ENCODE peak calls at places on chromosomes 6 and 20, in five cellular contexts. One of them, this sample, is unnamed.

GRCh38 chr6:134175532-134176282 is 123.3 kb upstream of the SLC2A12 start:
- DNase-seq in HL-60: no peak
- DNase-seq in CD8-positive, alpha-beta memory T cell: peak; percentile 63
- DNase-seq in cardiac muscle cell: peak; percentile 69
- DNase-seq in fibroblast of lung: peak; percentile 80
- DNase-seq in this sample: peak; percentile 88

GRCh38 chr20:10319855-10320254 is 101.2 kb downstream of the SNAP25 start:
- DNase-seq in CD8-positive, alpha-beta memory T cell: no peak
- DNase-seq in cardiac muscle cell: no peak
- DNase-seq in fibroblast of lung: peak; percentile 62
- DNase-seq in HL-60: no peak
- DNase-seq in this sample: no peak

GRCh38 chr6:10837692-10837996 is 695 bp downstream of the MAK start:
- DNase-seq in fibroblast of lung: no peak
- DNase-seq in cardiac muscle cell: peak; percentile 40
- DNase-seq in HL-60: peak; percentile 8
- DNase-seq in CD8-positive, alpha-beta memory T cell: no peak
- DNase-seq in this sample: peak; percentile 63

GRCh38 chr20:4814696-4815252 is 93.1 kb downstream of the PRND start:
- DNase-seq in HL-60: no peak
- DNase-seq in cardiac muscle cell: no peak
- DNase-seq in fibroblast of lung: no peak
- DNase-seq in CD8-positive, alpha-beta memory T cell: peak; percentile 87
- DNase-seq in this sample: no peak

GRCh38 chr20:36971103-36971502 is 19.6 kb upstream of the SAMHD1 start:
- DNase-seq in fibroblast of lung: no peak
- DNase-seq in CD8-positive, alpha-beta memory T cell: no peak
- DNase-seq in cardiac muscle cell: no peak
- DNase-seq in HL-60: no peak
- DNase-seq in this sample: no peak

GRCh38 chr6:9620263-9620662 is 794.6 kb downstream of the TFAP2A start:
- DNase-seq in cardiac muscle cell: no peak
- DNase-seq in fibroblast of lung: peak; percentile 57
- DNase-seq in HL-60: no peak
- DNase-seq in CD8-positive, alpha-beta memory T cell: no peak
- DNase-seq in this sample: no peak

GRCh38 chr6:89082439-89082838 is 1.9 kb downstream of the PNRC1 start:
- DNase-seq in cardiac muscle cell: no peak
- DNase-seq in fibroblast of lung: peak; percentile 45
- DNase-seq in CD8-positive, alpha-beta memory T cell: no peak
- DNase-seq in HL-60: no peak
- DNase-seq in this sample: peak; percentile 52

GRCh38 chr20:57215426-57215825 is 51.0 kb downstream of the BMP7 start:
- DNase-seq in HL-60: no peak
- DNase-seq in fibroblast of lung: no peak
- DNase-seq in cardiac muscle cell: no peak
- DNase-seq in CD8-positive, alpha-beta memory T cell: no peak
- DNase-seq in this sample: no peak

GRCh38 chr20:21510995-21511394 is 2.9 kb downstream of the NKX2-2 start:
- DNase-seq in HL-60: no peak
- DNase-seq in CD8-positive, alpha-beta memory T cell: no peak
- DNase-seq in cardiac muscle cell: no peak
- DNase-seq in fibroblast of lung: no peak
- DNase-seq in this sample: peak; percentile 12

GRCh38 chr20:17849901-17850673 is 118.5 kb downstream of the SNX5 start:
- DNase-seq in fibroblast of lung: peak; percentile 100
- DNase-seq in CD8-positive, alpha-beta memory T cell: no peak
- DNase-seq in HL-60: no peak
- DNase-seq in cardiac muscle cell: no peak
- DNase-seq in this sample: peak; percentile 94

GRCh38 chr6:11423072-11423471 is 114.5 kb upstream of the TMEM170B start:
- DNase-seq in HL-60: no peak
- DNase-seq in fibroblast of lung: no peak
- DNase-seq in cardiac muscle cell: no peak
- DNase-seq in CD8-positive, alpha-beta memory T cell: no peak
- DNase-seq in this sample: no peak

GRCh38 chr20:45518282-45518681 is 2.9 kb upstream of the SPINT3 start:
- DNase-seq in cardiac muscle cell: no peak
- DNase-seq in HL-60: no peak
- DNase-seq in CD8-positive, alpha-beta memory T cell: no peak
- DNase-seq in fibroblast of lung: peak; percentile 1
- DNase-seq in this sample: no peak

GRCh38 chr20:62066983-62067433 is 1.3 kb upstream of the TAF4 start:
- DNase-seq in HL-60: no peak
- DNase-seq in CD8-positive, alpha-beta memory T cell: no peak
- DNase-seq in fibroblast of lung: no peak
- DNase-seq in cardiac muscle cell: peak; percentile 27
- DNase-seq in this sample: no peak

GRCh38 chr20:62117658-62118057 is 4.6 kb upstream of the LSM14B start:
- DNase-seq in fibroblast of lung: no peak
- DNase-seq in cardiac muscle cell: peak; percentile 31
- DNase-seq in HL-60: no peak
- DNase-seq in CD8-positive, alpha-beta memory T cell: peak; percentile 93
- DNase-seq in this sample: no peak

GRCh38 chr20:43188234-43188653 is 1.5 kb downstream of the PTPRT start:
- DNase-seq in CD8-positive, alpha-beta memory T cell: no peak
- DNase-seq in cardiac muscle cell: peak; percentile 14
- DNase-seq in HL-60: no peak
- DNase-seq in fibroblast of lung: no peak
- DNase-seq in this sample: no peak

GRCh38 chr20:2385496-2385895 is 4.8 kb downstream of the TGM6 start:
- DNase-seq in CD8-positive, alpha-beta memory T cell: no peak
- DNase-seq in fibroblast of lung: peak; percentile 18
- DNase-seq in HL-60: no peak
- DNase-seq in cardiac muscle cell: no peak
- DNase-seq in this sample: no peak

GRCh38 chr6:2968600-2969135 is 2.7 kb downstream of the SERPINB6 start:
- DNase-seq in fibroblast of lung: no peak
- DNase-seq in CD8-positive, alpha-beta memory T cell: no peak
- DNase-seq in cardiac muscle cell: no peak
- DNase-seq in HL-60: no peak
- DNase-seq in this sample: peak; percentile 46

GRCh38 chr6:153003294-153003645 is 761 bp upstream of the MTRF1L start:
- DNase-seq in fibroblast of lung: no peak
- DNase-seq in CD8-positive, alpha-beta memory T cell: no peak
- DNase-seq in cardiac muscle cell: peak; percentile 13
- DNase-seq in HL-60: no peak
- DNase-seq in this sample: no peak

GRCh38 chr20:43460172-43460829 is 2.6 kb downstream of the SRSF6 start:
- DNase-seq in HL-60: no peak
- DNase-seq in fibroblast of lung: no peak
- DNase-seq in cardiac muscle cell: no peak
- DNase-seq in CD8-positive, alpha-beta memory T cell: no peak
- DNase-seq in this sample: no peak

GRCh38 chr6:7902221-7902620 is 8.4 kb downstream of the TXNDC5 start:
- DNase-seq in HL-60: no peak
- DNase-seq in fibroblast of lung: no peak
- DNase-seq in cardiac muscle cell: no peak
- DNase-seq in CD8-positive, alpha-beta memory T cell: no peak
- DNase-seq in this sample: no peak

GRCh38 chr6:111808493-111808892 is 64.8 kb downstream of the FYN start:
- DNase-seq in HL-60: no peak
- DNase-seq in cardiac muscle cell: no peak
- DNase-seq in fibroblast of lung: no peak
- DNase-seq in CD8-positive, alpha-beta memory T cell: no peak
- DNase-seq in this sample: no peak

GRCh38 chr6:111805511-111806181 is 67.6 kb downstream of the FYN start:
- DNase-seq in fibroblast of lung: peak; percentile 96
- DNase-seq in CD8-positive, alpha-beta memory T cell: peak; percentile 74
- DNase-seq in HL-60: no peak
- DNase-seq in cardiac muscle cell: no peak
- DNase-seq in this sample: no peak

GRCh38 chr6:111804627-111805235 is 68.5 kb downstream of the FYN start:
- DNase-seq in fibroblast of lung: peak; percentile 94
- DNase-seq in CD8-positive, alpha-beta memory T cell: peak; percentile 88
- DNase-seq in HL-60: no peak
- DNase-seq in cardiac muscle cell: no peak
- DNase-seq in this sample: peak; percentile 62

GRCh38 chr6:111809264-111809663 is 64.0 kb downstream of the FYN start:
- DNase-seq in cardiac muscle cell: no peak
- DNase-seq in fibroblast of lung: peak; percentile 32
- DNase-seq in HL-60: no peak
- DNase-seq in CD8-positive, alpha-beta memory T cell: no peak
- DNase-seq in this sample: no peak

DNA sequence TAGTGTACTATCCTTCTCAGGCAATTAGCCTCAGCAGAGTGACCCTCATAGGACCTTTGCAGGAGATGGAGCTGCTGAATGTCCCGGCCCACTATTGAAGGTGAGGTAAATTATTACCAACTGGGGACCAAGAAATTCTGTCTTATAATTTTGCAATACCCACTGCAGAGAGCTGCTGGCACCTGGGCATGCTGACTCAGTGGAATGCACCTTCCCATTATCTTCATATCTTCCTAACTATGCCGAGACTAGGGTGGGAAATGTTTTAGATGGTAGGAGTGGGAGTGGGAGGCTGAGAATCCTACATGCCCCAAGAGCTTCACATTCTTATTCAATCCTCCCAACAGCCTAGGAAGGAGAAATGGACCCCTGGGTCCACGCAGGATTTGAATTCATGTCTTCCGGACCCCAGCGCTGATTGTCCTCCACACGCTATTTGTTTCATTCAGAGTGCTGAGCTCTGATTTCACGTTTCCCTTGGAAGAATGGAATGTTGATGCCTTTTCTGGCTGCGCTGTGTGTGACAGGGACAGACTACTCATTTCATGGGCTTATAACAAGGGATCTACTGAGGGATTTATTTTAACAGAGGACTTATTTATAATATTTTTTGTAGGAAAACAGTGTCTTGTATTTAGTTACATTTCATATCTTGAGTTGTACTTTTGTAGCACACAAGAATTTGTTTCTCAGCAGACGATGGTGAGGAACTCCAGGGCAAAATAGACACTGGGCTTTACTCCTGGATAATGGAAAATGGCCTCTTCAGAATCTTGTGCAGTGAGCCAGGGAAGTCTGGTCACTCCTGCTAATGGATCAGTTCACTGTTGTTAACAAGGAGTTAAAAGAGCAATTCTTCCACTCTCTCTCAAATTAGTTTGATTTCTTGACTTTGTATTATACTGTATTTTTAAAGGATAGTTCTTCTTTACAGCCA is 66.4 kb downstream of the FYN start:
- DNase-seq in HL-60: no peak
- DNase-seq in CD8-positive, alpha-beta memory T cell: no peak
- DNase-seq in fibroblast of lung: peak; percentile 64
- DNase-seq in cardiac muscle cell: no peak
- DNase-seq in this sample: no peak
- H3K27ac ChIP-seq in HL-60: no peak overlapping the region
- H3K27ac ChIP-seq in CD8-positive, alpha-beta memory T cell: no peak overlapping the region
- H3K27ac ChIP-seq in fibroblast of lung: no peak overlapping the region
- H3K27ac ChIP-seq in cardiac muscle cell: no peak overlapping the region
- H3K27ac ChIP-seq in this sample: no peak overlapping the region

GRCh38 chr6:36028887-36029324 is 1.3 kb downstream of the MAPK14 start:
- DNase-seq in HL-60: no peak
- DNase-seq in cardiac muscle cell: peak; percentile 81
- DNase-seq in CD8-positive, alpha-beta memory T cell: peak; percentile 80
- DNase-seq in fibroblast of lung: peak; percentile 86
- DNase-seq in this sample: peak; percentile 77

GRCh38 chr6:36029464-36029863 is 1.9 kb downstream of the MAPK14 start:
- DNase-seq in cardiac muscle cell: no peak
- DNase-seq in fibroblast of lung: peak; percentile 59
- DNase-seq in HL-60: peak; percentile 69
- DNase-seq in CD8-positive, alpha-beta memory T cell: no peak
- DNase-seq in this sample: no peak

GRCh38 chr6:36035240-36035639 is 7.6 kb downstream of the MAPK14 start:
- DNase-seq in HL-60: no peak
- DNase-seq in fibroblast of lung: peak; percentile 33
- DNase-seq in CD8-positive, alpha-beta memory T cell: no peak
- DNase-seq in cardiac muscle cell: no peak
- DNase-seq in this sample: no peak

GRCh38 chr6:36033935-36034334 is 6.3 kb downstream of the MAPK14 start:
- DNase-seq in cardiac muscle cell: no peak
- DNase-seq in CD8-positive, alpha-beta memory T cell: peak; percentile 46
- DNase-seq in HL-60: no peak
- DNase-seq in fibroblast of lung: peak; percentile 52
- DNase-seq in this sample: no peak

DNA sequence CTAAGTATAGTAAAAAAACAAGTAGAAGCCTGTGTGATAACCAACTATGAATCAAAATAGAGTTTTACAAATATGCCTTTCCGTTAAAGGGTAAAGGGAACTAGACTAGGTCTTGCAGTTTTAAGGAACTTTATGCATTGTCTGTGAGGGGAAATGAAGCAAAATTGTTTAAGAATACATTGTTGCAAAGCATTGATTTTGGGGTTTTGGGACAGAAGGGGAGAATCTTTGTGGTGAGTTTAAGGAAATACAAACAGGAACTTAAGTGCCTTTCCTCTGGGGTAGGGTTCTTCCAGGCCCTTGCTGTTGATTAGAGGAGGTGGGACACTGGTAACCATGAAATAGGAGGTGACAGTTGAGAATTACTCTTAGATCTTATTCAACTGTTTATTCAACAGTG is 4.6 kb downstream of the MAPK14 start:
- DNase-seq in cardiac muscle cell: no peak
- DNase-seq in HL-60: no peak
- DNase-seq in CD8-positive, alpha-beta memory T cell: no peak
- DNase-seq in fibroblast of lung: no peak
- DNase-seq in this sample: no peak
- H3K4me3 ChIP-seq in cardiac muscle cell: no peak overlapping the region
- H3K4me3 ChIP-seq in HL-60: peak overlapping the region; percentile 12
- H3K4me3 ChIP-seq in CD8-positive, alpha-beta memory T cell: no peak overlapping the region
- H3K4me3 ChIP-seq in fibroblast of lung: no peak overlapping the region
- H3K4me3 ChIP-seq in this sample: no peak overlapping the region

DNA sequence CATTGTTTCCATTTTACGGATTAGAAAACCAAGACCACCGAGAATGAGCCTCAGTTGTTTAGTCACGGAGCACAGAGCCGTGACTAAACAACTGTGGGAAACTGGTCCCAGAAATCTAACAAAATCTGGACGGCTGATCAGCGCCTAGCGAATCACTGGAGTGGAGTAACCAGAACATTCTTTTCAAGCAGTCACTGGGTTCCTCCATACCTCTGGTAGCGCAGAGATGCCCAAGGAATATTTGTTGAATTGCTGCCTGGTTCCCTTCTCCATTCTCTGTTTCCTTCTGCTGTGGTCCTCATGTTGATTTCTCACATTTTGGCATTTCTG is 62.0 kb downstream of the GPX5 start:
- DNase-seq in fibroblast of lung: peak; percentile 46
- DNase-seq in cardiac muscle cell: no peak
- DNase-seq in HL-60: no peak
- DNase-seq in CD8-positive, alpha-beta memory T cell: no peak
- DNase-seq in this sample: no peak
- H3K27ac ChIP-seq in fibroblast of lung: no peak overlapping the region
- H3K27ac ChIP-seq in cardiac muscle cell: no peak overlapping the region
- H3K27ac ChIP-seq in HL-60: no peak overlapping the region
- H3K27ac ChIP-seq in CD8-positive, alpha-beta memory T cell: no peak overlapping the region
- H3K27ac ChIP-seq in this sample: no peak overlapping the region

GRCh38 chr6:6684365-6684833 is 95.9 kb downstream of the LY86 start:
- DNase-seq in CD8-positive, alpha-beta memory T cell: no peak
- DNase-seq in cardiac muscle cell: no peak
- DNase-seq in fibroblast of lung: no peak
- DNase-seq in HL-60: no peak
- DNase-seq in this sample: no peak

GRCh38 chr6:6686176-6686575 is 97.7 kb downstream of the LY86 start:
- DNase-seq in CD8-positive, alpha-beta memory T cell: no peak
- DNase-seq in fibroblast of lung: no peak
- DNase-seq in cardiac muscle cell: no peak
- DNase-seq in HL-60: no peak
- DNase-seq in this sample: no peak

GRCh38 chr6:6685249-6685667 is 96.7 kb downstream of the LY86 start:
- DNase-seq in fibroblast of lung: peak; percentile 52
- DNase-seq in CD8-positive, alpha-beta memory T cell: no peak
- DNase-seq in cardiac muscle cell: no peak
- DNase-seq in HL-60: peak; percentile 73
- DNase-seq in this sample: no peak

GRCh38 chr6:6682225-6682624 is 93.7 kb downstream of the LY86 start:
- DNase-seq in CD8-positive, alpha-beta memory T cell: no peak
- DNase-seq in cardiac muscle cell: no peak
- DNase-seq in fibroblast of lung: no peak
- DNase-seq in HL-60: no peak
- DNase-seq in this sample: no peak

GRCh38 chr6:6683964-6684363 is 95.4 kb downstream of the LY86 start:
- DNase-seq in fibroblast of lung: no peak
- DNase-seq in cardiac muscle cell: no peak
- DNase-seq in HL-60: no peak
- DNase-seq in CD8-positive, alpha-beta memory T cell: no peak
- DNase-seq in this sample: no peak
- H3K4me3 ChIP-seq in fibroblast of lung: no peak overlapping the region
- H3K4me3 ChIP-seq in cardiac muscle cell: no peak overlapping the region
- H3K4me3 ChIP-seq in HL-60: no peak overlapping the region
- H3K4me3 ChIP-seq in CD8-positive, alpha-beta memory T cell: no peak overlapping the region
- H3K4me3 ChIP-seq in this sample: no peak overlapping the region